ENCODE peak calls at places on chromosomes 2 and 18, in nine cellular contexts. One of them, this sample, is unnamed.

GRCh38 chr2:201987426-201987825 is 46.2 kb upstream of the FZD7 start:
- ATAC-seq in body of pancreas: no peak
- ATAC-seq in upper lobe of right lung: no peak
- ATAC-seq in RWPE2: no peak
- ATAC-seq in lower lobe of right lung: no peak
- ATAC-seq in CD4-positive, alpha-beta T cell: no peak
- ATAC-seq in heart right ventricle: no peak
- ATAC-seq in heart left ventricle: no peak
- ATAC-seq in pancreas: no peak
- ATAC-seq in this sample: no peak

GRCh38 chr2:191231995-191232394 is 13.2 kb upstream of the MYO1B start:
- ATAC-seq in heart right ventricle: no peak
- ATAC-seq in lower lobe of right lung: no peak
- ATAC-seq in body of pancreas: no peak
- ATAC-seq in CD4-positive, alpha-beta T cell: no peak
- ATAC-seq in heart left ventricle: peak
- ATAC-seq in RWPE2: no peak
- ATAC-seq in pancreas: no peak
- ATAC-seq in upper lobe of right lung: no peak
- ATAC-seq in this sample: peak

GRCh38 chr2:238032755-238033337 is 28.0 kb upstream of the SCLY start:
- ATAC-seq in pancreas: no peak
- ATAC-seq in lower lobe of right lung: no peak
- ATAC-seq in CD4-positive, alpha-beta T cell: no peak
- ATAC-seq in upper lobe of right lung: no peak
- ATAC-seq in heart left ventricle: no peak
- ATAC-seq in RWPE2: no peak
- ATAC-seq in body of pancreas: no peak
- ATAC-seq in heart right ventricle: no peak
- ATAC-seq in this sample: no peak

GRCh38 chr18:74256190-74256589 is 35.6 kb downstream of the CYB5A start:
- ATAC-seq in heart right ventricle: peak
- ATAC-seq in heart left ventricle: peak
- ATAC-seq in RWPE2: no peak
- ATAC-seq in pancreas: no peak
- ATAC-seq in body of pancreas: no peak
- ATAC-seq in CD4-positive, alpha-beta T cell: no peak
- ATAC-seq in lower lobe of right lung: no peak
- ATAC-seq in upper lobe of right lung: no peak
- ATAC-seq in this sample: no peak

GRCh38 chr18:78296152-78296551 is 683.5 kb upstream of the SALL3 start:
- ATAC-seq in pancreas: no peak
- ATAC-seq in RWPE2: no peak
- ATAC-seq in lower lobe of right lung: no peak
- ATAC-seq in upper lobe of right lung: no peak
- ATAC-seq in heart right ventricle: no peak
- ATAC-seq in heart left ventricle: no peak
- ATAC-seq in body of pancreas: no peak
- ATAC-seq in CD4-positive, alpha-beta T cell: no peak
- ATAC-seq in this sample: no peak

GRCh38 chr2:233413529-233414272 is 59.4 kb downstream of the DGKD start:
- ATAC-seq in lower lobe of right lung: peak
- ATAC-seq in body of pancreas: peak
- ATAC-seq in heart left ventricle: peak
- ATAC-seq in RWPE2: peak
- ATAC-seq in upper lobe of right lung: peak
- ATAC-seq in heart right ventricle: peak
- ATAC-seq in pancreas: peak
- ATAC-seq in CD4-positive, alpha-beta T cell: peak
- ATAC-seq in this sample: peak

GRCh38 chr2:239908744-239909143 is 116.4 kb downstream of the NDUFA10 start:
- ATAC-seq in lower lobe of right lung: no peak
- ATAC-seq in RWPE2: no peak
- ATAC-seq in heart left ventricle: no peak
- ATAC-seq in upper lobe of right lung: no peak
- ATAC-seq in body of pancreas: no peak
- ATAC-seq in heart right ventricle: no peak
- ATAC-seq in pancreas: no peak
- ATAC-seq in CD4-positive, alpha-beta T cell: no peak
- ATAC-seq in this sample: no peak

GRCh38 chr2:234298916-234299315 is 198.0 kb downstream of the ARL4C start:
- ATAC-seq in lower lobe of right lung: no peak
- ATAC-seq in heart right ventricle: no peak
- ATAC-seq in upper lobe of right lung: no peak
- ATAC-seq in body of pancreas: no peak
- ATAC-seq in CD4-positive, alpha-beta T cell: no peak
- ATAC-seq in RWPE2: no peak
- ATAC-seq in heart left ventricle: no peak
- ATAC-seq in pancreas: no peak
- ATAC-seq in this sample: no peak

GRCh38 chr2:769771-770170 is 92.6 kb upstream of the TMEM18 start:
- ATAC-seq in lower lobe of right lung: no peak
- ATAC-seq in heart left ventricle: no peak
- ATAC-seq in pancreas: no peak
- ATAC-seq in body of pancreas: no peak
- ATAC-seq in CD4-positive, alpha-beta T cell: no peak
- ATAC-seq in upper lobe of right lung: no peak
- ATAC-seq in RWPE2: no peak
- ATAC-seq in heart right ventricle: no peak
- ATAC-seq in this sample: no peak

GRCh38 chr2:74576151-74576755 is 21.7 kb downstream of the DOK1 start:
- ATAC-seq in heart left ventricle: no peak
- ATAC-seq in CD4-positive, alpha-beta T cell: no peak
- ATAC-seq in pancreas: peak
- ATAC-seq in RWPE2: no peak
- ATAC-seq in upper lobe of right lung: no peak
- ATAC-seq in heart right ventricle: no peak
- ATAC-seq in body of pancreas: no peak
- ATAC-seq in lower lobe of right lung: no peak
- ATAC-seq in this sample: no peak

GRCh38 chr2:169129703-169130243 is 60.4 kb downstream of the DHRS9 start:
- ATAC-seq in body of pancreas: no peak
- ATAC-seq in heart right ventricle: no peak
- ATAC-seq in RWPE2: no peak
- ATAC-seq in heart left ventricle: no peak
- ATAC-seq in lower lobe of right lung: no peak
- ATAC-seq in CD4-positive, alpha-beta T cell: no peak
- ATAC-seq in upper lobe of right lung: no peak
- ATAC-seq in pancreas: no peak
- ATAC-seq in this sample: no peak

DNA sequence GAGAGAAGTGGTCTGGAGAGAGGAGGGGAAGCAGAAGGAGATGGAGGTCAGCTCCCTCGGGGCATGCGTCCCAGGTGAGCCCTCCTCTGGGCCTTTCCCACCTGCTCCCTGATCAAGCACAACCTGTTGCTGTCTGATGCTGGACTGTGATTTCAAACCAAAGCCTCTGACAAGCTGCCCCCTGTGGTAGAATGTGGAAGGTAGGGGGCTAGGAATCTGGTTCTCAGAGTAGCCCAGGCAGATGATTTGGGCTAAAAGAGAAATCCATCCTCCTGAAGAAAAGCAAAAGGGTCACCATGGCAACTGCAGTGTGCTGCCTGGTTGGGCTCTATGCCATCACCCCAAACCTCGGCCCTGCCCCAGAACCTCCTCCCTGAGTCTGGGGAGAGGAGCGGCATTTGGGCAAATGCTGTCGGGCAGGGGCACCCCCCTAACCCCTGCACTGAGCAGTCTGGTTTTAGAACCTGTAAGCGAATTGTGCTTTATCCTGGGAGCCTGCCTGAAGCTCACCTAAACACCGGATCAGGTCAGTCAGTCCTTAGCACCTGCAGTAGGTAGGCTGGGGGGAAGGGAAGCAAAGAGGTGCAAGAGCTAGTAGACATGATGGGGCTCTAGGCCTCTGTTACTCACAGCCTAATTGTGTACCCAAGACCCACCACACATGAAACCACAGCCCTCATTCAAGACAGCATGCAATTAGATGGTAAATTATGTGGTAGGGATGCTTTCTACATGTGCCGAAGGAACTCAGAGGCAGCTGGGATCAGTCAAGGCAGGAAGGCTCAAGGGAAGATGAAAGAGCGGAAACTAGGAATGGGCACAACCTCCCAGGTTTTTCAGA is 83.6 kb downstream of the DNMT3A start:
- ATAC-seq in heart right ventricle: no peak
- ATAC-seq in pancreas: no peak
- ATAC-seq in upper lobe of right lung: no peak
- ATAC-seq in RWPE2: no peak
- ATAC-seq in body of pancreas: no peak
- ATAC-seq in lower lobe of right lung: no peak
- ATAC-seq in heart left ventricle: no peak
- ATAC-seq in CD4-positive, alpha-beta T cell: no peak
- ATAC-seq in this sample: no peak
- TF ChIP-seq CTCF in heart right ventricle: no peak
- TF ChIP-seq CTCF in pancreas: no peak
- TF ChIP-seq CTCF in upper lobe of right lung: no peak
- TF ChIP-seq CTCF in RWPE2: no peak
- TF ChIP-seq CTCF in body of pancreas: no peak
- TF ChIP-seq CTCF in lower lobe of right lung: no peak
- TF ChIP-seq CTCF in heart left ventricle: no peak
- TF ChIP-seq CTCF in CD4-positive, alpha-beta T cell: no peak
- TF ChIP-seq CTCF in this sample: no peak

GRCh38 chr18:48663096-48663930 is 124.5 kb downstream of the CTIF start:
- ATAC-seq in pancreas: no peak
- ATAC-seq in heart right ventricle: no peak
- ATAC-seq in heart left ventricle: no peak
- ATAC-seq in CD4-positive, alpha-beta T cell: no peak
- ATAC-seq in RWPE2: no peak
- ATAC-seq in body of pancreas: no peak
- ATAC-seq in upper lobe of right lung: no peak
- ATAC-seq in lower lobe of right lung: no peak
- ATAC-seq in this sample: no peak

GRCh38 chr18:48663931-48664847 is 125.4 kb downstream of the CTIF start:
- ATAC-seq in pancreas: peak
- ATAC-seq in RWPE2: no peak
- ATAC-seq in CD4-positive, alpha-beta T cell: no peak
- ATAC-seq in upper lobe of right lung: peak
- ATAC-seq in heart right ventricle: peak
- ATAC-seq in heart left ventricle: peak
- ATAC-seq in lower lobe of right lung: peak
- ATAC-seq in body of pancreas: peak
- ATAC-seq in this sample: peak

GRCh38 chr18:48661421-48661820 is 122.6 kb downstream of the CTIF start:
- ATAC-seq in RWPE2: no peak
- ATAC-seq in upper lobe of right lung: no peak
- ATAC-seq in CD4-positive, alpha-beta T cell: no peak
- ATAC-seq in lower lobe of right lung: no peak
- ATAC-seq in heart left ventricle: no peak
- ATAC-seq in pancreas: no peak
- ATAC-seq in body of pancreas: no peak
- ATAC-seq in heart right ventricle: no peak
- ATAC-seq in this sample: no peak

GRCh38 chr18:48660346-48661228 is 121.8 kb downstream of the CTIF start:
- ATAC-seq in heart right ventricle: no peak
- ATAC-seq in heart left ventricle: no peak
- ATAC-seq in upper lobe of right lung: no peak
- ATAC-seq in CD4-positive, alpha-beta T cell: no peak
- ATAC-seq in lower lobe of right lung: no peak
- ATAC-seq in RWPE2: no peak
- ATAC-seq in body of pancreas: no peak
- ATAC-seq in pancreas: no peak
- ATAC-seq in this sample: no peak

DNA sequence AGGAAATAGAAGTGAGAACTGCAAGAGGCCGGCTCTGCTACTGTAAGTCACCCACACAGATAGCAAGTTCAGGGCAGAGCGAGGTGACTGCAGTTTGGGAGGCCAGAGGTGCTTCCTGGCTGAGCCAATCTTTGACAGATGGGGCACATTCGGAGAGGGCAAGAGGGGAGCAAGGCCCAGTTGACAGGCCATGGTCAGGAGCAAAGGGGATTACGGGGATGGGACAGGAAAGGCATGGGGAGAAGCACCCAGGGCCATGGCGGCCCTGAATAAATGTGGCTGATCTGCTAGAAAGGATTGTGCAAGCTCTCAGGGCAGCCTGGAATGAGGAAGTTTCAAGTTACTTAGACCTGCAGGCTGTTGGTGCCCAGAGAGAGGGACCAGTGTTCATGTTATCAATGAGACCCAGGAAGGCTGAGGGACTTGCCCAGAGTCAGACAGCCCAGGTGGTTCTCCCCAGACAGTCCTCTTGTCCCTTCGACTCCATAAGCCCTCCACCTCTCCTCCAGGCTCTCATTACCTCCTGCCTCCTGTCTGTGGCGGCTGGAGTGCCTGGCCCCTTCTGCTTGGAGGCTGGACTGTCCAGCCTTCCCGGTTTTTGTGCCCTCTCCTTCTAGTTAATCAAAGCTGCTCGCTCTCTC is 123.3 kb downstream of the CTIF start:
- ATAC-seq in CD4-positive, alpha-beta T cell: no peak
- ATAC-seq in pancreas: peak
- ATAC-seq in upper lobe of right lung: peak
- ATAC-seq in lower lobe of right lung: peak
- ATAC-seq in heart left ventricle: peak
- ATAC-seq in body of pancreas: peak
- ATAC-seq in RWPE2: peak
- ATAC-seq in heart right ventricle: peak
- ATAC-seq in this sample: no peak
- TF ChIP-seq CTCF in CD4-positive, alpha-beta T cell: no peak
- TF ChIP-seq CTCF in pancreas: no peak
- TF ChIP-seq CTCF in upper lobe of right lung: no peak
- TF ChIP-seq CTCF in lower lobe of right lung: no peak
- TF ChIP-seq CTCF in heart left ventricle: no peak
- TF ChIP-seq CTCF in body of pancreas: no peak
- TF ChIP-seq CTCF in RWPE2: no peak
- TF ChIP-seq CTCF in heart right ventricle: no peak
- TF ChIP-seq CTCF in this sample: no peak

GRCh38 chr2:197152451-197153228 is 157.9 kb downstream of the ANKRD44 start:
- ATAC-seq in lower lobe of right lung: peak
- ATAC-seq in upper lobe of right lung: peak
- ATAC-seq in pancreas: peak
- ATAC-seq in RWPE2: peak
- ATAC-seq in heart left ventricle: peak
- ATAC-seq in heart right ventricle: peak
- ATAC-seq in body of pancreas: no peak
- ATAC-seq in CD4-positive, alpha-beta T cell: peak
- ATAC-seq in this sample: peak
- TF ChIP-seq CTCF in lower lobe of right lung: peak
- TF ChIP-seq CTCF in upper lobe of right lung: no peak
- TF ChIP-seq CTCF in pancreas: no peak
- TF ChIP-seq CTCF in RWPE2: no peak
- TF ChIP-seq CTCF in heart left ventricle: no peak
- TF ChIP-seq CTCF in heart right ventricle: peak
- TF ChIP-seq CTCF in body of pancreas: no peak
- TF ChIP-seq CTCF in CD4-positive, alpha-beta T cell: peak
- TF ChIP-seq CTCF in this sample: no peak

DNA sequence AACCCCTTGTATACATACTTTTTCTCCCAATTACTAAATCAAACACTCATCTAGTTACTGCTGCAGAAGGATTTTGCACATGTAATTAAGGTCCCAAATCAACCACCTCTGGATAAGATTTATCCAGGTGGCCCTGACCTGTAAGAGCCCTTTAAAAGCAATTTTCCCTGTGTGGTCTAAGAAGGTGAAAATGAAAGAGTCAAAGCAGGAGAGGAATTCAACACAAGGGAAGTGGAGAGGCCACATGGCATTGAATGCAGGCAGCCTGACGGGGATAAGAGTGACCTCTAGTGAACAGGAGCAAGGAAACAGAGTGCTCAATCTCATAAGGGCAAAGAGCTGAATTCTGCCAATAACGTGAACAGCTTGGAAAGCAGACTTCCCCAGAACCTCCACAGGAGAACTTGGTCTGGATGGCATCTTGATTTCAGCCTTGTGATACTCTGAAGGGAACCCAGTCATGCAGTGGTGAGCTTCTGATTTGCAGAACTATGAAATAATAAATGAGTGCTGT is 27.2 kb downstream of the PPP3R1 start:
- ATAC-seq in heart right ventricle: peak
- ATAC-seq in RWPE2: peak
- ATAC-seq in body of pancreas: peak
- ATAC-seq in heart left ventricle: peak
- ATAC-seq in pancreas: peak
- ATAC-seq in lower lobe of right lung: peak
- ATAC-seq in upper lobe of right lung: peak
- ATAC-seq in CD4-positive, alpha-beta T cell: peak
- ATAC-seq in this sample: no peak
- TF ChIP-seq CTCF in heart right ventricle: peak
- TF ChIP-seq CTCF in RWPE2: peak
- TF ChIP-seq CTCF in body of pancreas: no peak
- TF ChIP-seq CTCF in heart left ventricle: no peak
- TF ChIP-seq CTCF in pancreas: no peak
- TF ChIP-seq CTCF in lower lobe of right lung: peak
- TF ChIP-seq CTCF in upper lobe of right lung: peak
- TF ChIP-seq CTCF in CD4-positive, alpha-beta T cell: no peak
- TF ChIP-seq CTCF in this sample: peak